ENCODE peak calls at places on chromosomes 1 and 21, in six cellular contexts. G is MM.1S, S is ovary, C is cardiac muscle cell, U is body of pancreas, Z is psoas muscle. R is an unnamed sample.

GRCh38 chr1:7628273-7628672 is 142.8 kb upstream of the VAMP3 start:
- DNase-seq in G (no peak), S (no peak), C (no peak), U (no peak), Z (peak; percentile 29), R (no peak)

GRCh38 chr1:228097333-228098081 is 5.6 kb downstream of the C1orf35 start:
- DNase-seq in G (no peak), S (peak; percentile 23), C (no peak), U (no peak), Z (peak; percentile 58), R (peak; percentile 30)

GRCh38 chr1:118960567-118961136 is 27.5 kb downstream of the TBX15 start:
- DNase-seq in G (no peak), S (no peak), C (peak; percentile 75), U (no peak), Z (peak; percentile 91), R (peak; percentile 78)

GRCh38 chr1:168369655-168370054 is 89.0 kb downstream of the TBX19 start:
- DNase-seq in G (no peak), S (no peak), C (no peak), U (no peak), Z (no peak), R (no peak)

GRCh38 chr1:91673603-91674002 is 173.0 kb downstream of the CDC7 start:
- DNase-seq in G (no peak), S (no peak), C (no peak), U (no peak), Z (no peak), R (no peak)

GRCh38 chr1:58572691-58573090 is 4.4 kb downstream of the TACSTD2 start:
- DNase-seq in G (no peak), S (no peak), C (no peak), U (no peak), Z (no peak), R (no peak)

GRCh38 chr1:22636369-22636768 is at the start of gene C1QA:
- DNase-seq in G (no peak), S (no peak), C (no peak), U (no peak), Z (peak; percentile 81), R (no peak)

GRCh38 chr1:43227138-43227836 is 42.5 kb upstream of the TMEM125 start:
- DNase-seq in G (peak; percentile 73), S (peak; percentile 89), C (peak; percentile 81), U (peak; percentile 86), Z (peak; percentile 88), R (peak; percentile 87)

GRCh38 chr1:23080885-23081284 is 61.6 kb downstream of the KDM1A start:
- DNase-seq in G (no peak), S (no peak), C (no peak), U (no peak), Z (no peak), R (no peak)

GRCh38 chr1:114803001-114803400 is 22.5 kb upstream of the SIKE1 start:
- DNase-seq in G (no peak), S (no peak), C (no peak), U (no peak), Z (no peak), R (no peak)

GRCh38 chr1:39981957-39982356 is 27.0 kb downstream of the MFSD2A start:
- DNase-seq in G (no peak), S (no peak), C (peak; percentile 82), U (no peak), Z (no peak), R (no peak)

GRCh38 chr1:5645929-5646328 is 346.3 kb downstream of the NPHP4 start:
- DNase-seq in G (no peak), S (no peak), C (no peak), U (no peak), Z (no peak), R (no peak)

GRCh38 chr1:22594396-22594795 is 31.1 kb downstream of the EPHA8 start:
- DNase-seq in G (no peak), S (no peak), C (no peak), U (no peak), Z (peak; percentile 30), R (no peak)

GRCh38 chr1:154812911-154813816 is 56.9 kb downstream of the KCNN3 start:
- DNase-seq in G (no peak), S (peak; percentile 37), C (peak; percentile 44), U (no peak), Z (no peak), R (no peak)

GRCh38 chr21:39400173-39400572 is 45.4 kb downstream of the LCA5L start:
- DNase-seq in G (no peak), S (no peak), C (no peak), U (no peak), Z (no peak), R (no peak)

GRCh38 chr1:51341876-51342496 is 11.6 kb upstream of the TTC39A start:
- DNase-seq in G (no peak), S (no peak), C (no peak), U (no peak), Z (no peak), R (no peak)

GRCh38 chr1:59016390-59016789 is 232.5 kb upstream of the JUN start:
- DNase-seq in G (peak; percentile 78), S (no peak), C (no peak), U (no peak), Z (no peak), R (no peak)

GRCh38 chr1:94909486-94909885 is 17.4 kb downstream of the CNN3 start:
- DNase-seq in G (no peak), S (no peak), C (no peak), U (no peak), Z (no peak), R (no peak)

GRCh38 chr1:36988311-36988710 is 46.0 kb downstream of the GRIK3 start:
- DNase-seq in G (no peak), S (peak; percentile 37), C (no peak), U (no peak), Z (no peak), R (no peak)

GRCh38 chr1:183470961-183471747 is 1.1 kb upstream of the SMG7 start:
- DNase-seq in G (peak; percentile 86), S (peak; percentile 83), C (peak; percentile 83), U (peak; percentile 73), Z (peak; percentile 84), R (peak; percentile 78)

GRCh38 chr21:16789636-16790035 is 723.2 kb upstream of the CXADR start:
- DNase-seq in G (no peak), S (no peak), C (no peak), U (no peak), Z (no peak), R (no peak)

GRCh38 chr1:68228833-68229232 is 3.5 kb downstream of the WLS start:
- DNase-seq in G (no peak), S (no peak), C (peak; percentile 38), U (no peak), Z (no peak), R (no peak)

GRCh38 chr1:234862944-234863515 is 253.1 kb upstream of the IRF2BP2 start:
- DNase-seq in G (no peak), S (peak; percentile 61), C (peak; percentile 75), U (peak; percentile 47), Z (peak; percentile 87), R (no peak)

GRCh38 chr1:93537404-93537803 is 89.5 kb downstream of the FNBP1L start:
- DNase-seq in G (no peak), S (no peak), C (no peak), U (no peak), Z (no peak), R (no peak)

GRCh38 chr1:93528416-93528815 is 80.5 kb downstream of the FNBP1L start:
- DNase-seq in G (no peak), S (no peak), C (no peak), U (no peak), Z (no peak), R (no peak)

GRCh38 chr1:93531193-93531592 is 83.3 kb downstream of the FNBP1L start:
- DNase-seq in G (no peak), S (no peak), C (no peak), U (no peak), Z (no peak), R (no peak)

GRCh38 chr1:93533677-93534076 is 85.8 kb downstream of the FNBP1L start:
- DNase-seq in G (no peak), S (no peak), C (no peak), U (no peak), Z (no peak), R (no peak)

GRCh38 chr1:93532780-93533378 is 85.0 kb downstream of the FNBP1L start:
- DNase-seq in G (no peak), S (no peak), C (no peak), U (no peak), Z (no peak), R (no peak)
- TF ChIP-seq CTCF in G (no peak), S (no peak), C (no peak), U (no peak), Z (no peak), R (no peak)

GRCh38 chr1:72284398-72285073 is 2.2 kb upstream of the NEGR1 start:
- DNase-seq in G (peak; percentile 79), S (peak; percentile 65), C (peak; percentile 82), U (peak; percentile 16), Z (peak; percentile 51), R (no peak)
- H3K4me3 ChIP-seq in G (peak overlapping the region; percentile 89), S (peak overlapping the region; percentile 71), C (peak overlapping the region; percentile 94), U (no peak overlapping the region), Z (peak overlapping the region; percentile 81), R (peak overlapping the region; percentile 43)

GRCh38 chr1:100441651-100442050 is 89.3 kb downstream of the CDC14A start:
- DNase-seq in G (peak; percentile 61), S (no peak), C (no peak), U (no peak), Z (no peak), R (no peak)

GRCh38 chr1:100440075-100440809 is 87.9 kb downstream of the CDC14A start:
- DNase-seq in G (peak; percentile 41), S (no peak), C (no peak), U (no peak), Z (no peak), R (peak; percentile 54)

GRCh38 chr1:100438375-100438774 is 86.1 kb downstream of the CDC14A start:
- DNase-seq in G (no peak), S (no peak), C (no peak), U (no peak), Z (no peak), R (no peak)

GRCh38 chr1:100443739-100444571 is 91.6 kb downstream of the CDC14A start:
- DNase-seq in G (peak; percentile 36), S (no peak), C (peak; percentile 53), U (no peak), Z (no peak), R (no peak)

DNA sequence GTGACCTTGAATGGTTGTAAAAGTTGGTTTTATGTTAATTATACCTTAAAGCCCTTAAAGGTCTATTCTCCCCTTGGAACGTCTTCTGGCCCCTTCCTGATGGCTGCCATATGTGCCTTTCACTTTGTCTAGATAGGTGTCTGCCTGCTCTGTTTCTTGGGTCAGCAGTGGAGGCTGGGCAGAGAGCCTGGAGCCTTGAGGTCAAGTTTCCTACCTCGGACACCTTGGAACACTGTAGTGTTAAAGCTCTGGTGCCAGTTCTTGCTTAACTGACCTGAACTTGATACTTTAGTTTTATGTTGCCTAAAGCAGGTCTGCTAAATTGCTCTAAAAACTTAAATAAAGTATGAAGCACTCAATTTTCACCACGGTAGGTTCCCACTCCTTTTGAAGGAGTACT is 86.5 kb downstream of the CDC14A start:
- DNase-seq in G (no peak), S (no peak), C (no peak), U (no peak), Z (no peak), R (no peak)
- H3K4me1 ChIP-seq in G (peaks cover 26% of the 10 kb centered on the region), S (peaks cover 3% of the 10 kb centered on the region), C (peaks cover 12% of the 10 kb centered on the region), U (no peaks in the 10 kb centered on the region), Z (peaks cover 34% of the 10 kb centered on the region), R (peaks cover 26% of the 10 kb centered on the region)

DNA sequence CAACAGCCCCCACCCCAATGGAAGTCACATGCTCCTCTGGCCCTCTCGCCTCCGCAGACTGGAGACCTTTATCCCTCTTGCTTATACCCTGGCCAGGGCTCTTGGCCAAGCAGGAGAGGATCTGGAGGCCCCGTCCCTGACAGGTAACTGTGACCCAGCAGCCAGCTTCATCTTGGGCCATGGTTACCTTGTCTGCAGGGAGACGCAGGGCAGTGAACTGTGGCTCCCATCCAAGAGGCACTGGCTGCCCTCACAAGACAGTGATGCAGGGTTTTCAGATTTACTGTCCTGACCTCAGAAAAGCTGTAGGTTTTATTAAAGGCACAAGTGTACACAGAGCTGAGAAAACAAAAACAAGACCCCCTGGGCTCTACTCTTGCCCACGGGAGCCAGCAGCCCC is 96.7 kb upstream of the KLHDC7A start:
- DNase-seq in G (no peak), S (peak; percentile 23), C (no peak), U (no peak), Z (no peak), R (no peak)
- TF ChIP-seq CTCF in G (no peak), S (no peak), C (no peak), U (no peak), Z (no peak), R (no peak)

R was measured in Caco-2.